ENCODE peak calls at places on chromosomes 11 and 22, in six cellular contexts. W is H1, Y is cardiac muscle cell, C is suprapubic skin, X is heart left ventricle, R is PC-3. J is an unnamed sample.

GRCh38 chr11:134751825-134752224 is 339.8 kb upstream of the B3GAT1 start:
- DNase-seq in X (no peak), W (no peak), Y (no peak), R (no peak), C (no peak), J (no peak)

GRCh38 chr11:116114198-116114651 is 610.0 kb upstream of the CADM1 start:
- DNase-seq in C (no peak), W (no peak), X (no peak), Y (no peak), R (no peak), J (no peak)

GRCh38 chr11:533049-533585 is 2.3 kb downstream of the HRAS start:
- DNase-seq in Y (no peak), C (peak; percentile 79), X (no peak), R (no peak), W (no peak), J (peak; percentile 52)

GRCh38 chr11:19368726-19369364 is 128.1 kb upstream of the E2F8 start:
- DNase-seq in Y (no peak), X (no peak), C (no peak), R (no peak), W (no peak), J (no peak)

GRCh38 chr11:45146072-45147016 is at the start of gene PRDM11:
- DNase-seq in Y (peak; percentile 60), C (peak; percentile 86), W (peak; percentile 65), R (peak; percentile 78), X (peak; percentile 83), J (peak; percentile 88)

GRCh38 chr22:31728857-31729256 is 21.1 kb downstream of the PRR14L start:
- DNase-seq in C (no peak), W (no peak), R (no peak), X (no peak), Y (no peak), J (no peak)

GRCh38 chr22:16838073-16838472 is 12.9 kb upstream of the XKR3 start:
- DNase-seq in R (peak; percentile 8), C (no peak), W (no peak), X (no peak), Y (no peak), J (no peak)

GRCh38 chr11:64356498-64357411 is 2.2 kb upstream of the RPS6KA4 start:
- DNase-seq in R (peak; percentile 79), C (no peak), Y (peak; percentile 84), W (peak; percentile 91), X (no peak), J (peak; percentile 69)

GRCh38 chr11:40602866-40603578 is 856.4 kb downstream of the LRRC4C start:
- DNase-seq in W (no peak), X (no peak), C (no peak), R (peak; percentile 58), Y (no peak), J (no peak)

GRCh38 chr11:110565344-110565684 is 135.6 kb downstream of the FDX1 start:
- DNase-seq in Y (peak; percentile 79), X (no peak), C (no peak), R (no peak), W (peak; percentile 51), J (no peak)

GRCh38 chr11:14969922-14970323 is 2.2 kb downstream of the CALCA start:
- DNase-seq in W (peak; percentile 95), X (peak; percentile 57), R (peak; percentile 37), C (no peak), Y (peak; percentile 68), J (no peak)

GRCh38 chr11:57133616-57134015 is 48.1 kb upstream of the LRRC55 start:
- DNase-seq in Y (no peak), W (no peak), R (no peak), C (no peak), X (no peak), J (no peak)

GRCh38 chr22:19730662-19731360 is 7.5 kb downstream of the GP1BB start:
- DNase-seq in Y (peak; percentile 91), C (peak; percentile 92), X (peak; percentile 93), R (peak; percentile 73), W (peak; percentile 97), J (peak; percentile 94)

GRCh38 chr11:16806791-16807190 is 68.3 kb downstream of the C11orf58 start:
- DNase-seq in W (no peak), R (no peak), Y (no peak), C (no peak), X (no peak), J (no peak)

GRCh38 chr11:27200779-27201453 is 160.3 kb downstream of the BBOX1 start:
- DNase-seq in R (no peak), C (no peak), W (no peak), X (no peak), Y (no peak), J (no peak)

GRCh38 chr11:27194976-27195375 is 154.4 kb downstream of the BBOX1 start:
- DNase-seq in W (no peak), C (no peak), Y (no peak), X (no peak), R (no peak), J (no peak)

GRCh38 chr11:27192184-27192583 is 151.6 kb downstream of the BBOX1 start:
- DNase-seq in X (no peak), R (no peak), C (no peak), W (no peak), Y (no peak), J (no peak)

GRCh38 chr11:27193434-27194225 is 153.0 kb downstream of the BBOX1 start:
- DNase-seq in C (no peak), Y (no peak), R (no peak), X (no peak), W (no peak), J (no peak)

GRCh38 chr11:27196040-27196897 is 155.7 kb downstream of the BBOX1 start:
- DNase-seq in Y (no peak), X (no peak), W (no peak), R (no peak), C (no peak), J (no peak)
- H3K4me3 ChIP-seq in Y (no peak overlapping the region), X (no peak overlapping the region), W (no peak overlapping the region), R (no peak overlapping the region), C (no peak overlapping the region), J (no peak overlapping the region)

DNA sequence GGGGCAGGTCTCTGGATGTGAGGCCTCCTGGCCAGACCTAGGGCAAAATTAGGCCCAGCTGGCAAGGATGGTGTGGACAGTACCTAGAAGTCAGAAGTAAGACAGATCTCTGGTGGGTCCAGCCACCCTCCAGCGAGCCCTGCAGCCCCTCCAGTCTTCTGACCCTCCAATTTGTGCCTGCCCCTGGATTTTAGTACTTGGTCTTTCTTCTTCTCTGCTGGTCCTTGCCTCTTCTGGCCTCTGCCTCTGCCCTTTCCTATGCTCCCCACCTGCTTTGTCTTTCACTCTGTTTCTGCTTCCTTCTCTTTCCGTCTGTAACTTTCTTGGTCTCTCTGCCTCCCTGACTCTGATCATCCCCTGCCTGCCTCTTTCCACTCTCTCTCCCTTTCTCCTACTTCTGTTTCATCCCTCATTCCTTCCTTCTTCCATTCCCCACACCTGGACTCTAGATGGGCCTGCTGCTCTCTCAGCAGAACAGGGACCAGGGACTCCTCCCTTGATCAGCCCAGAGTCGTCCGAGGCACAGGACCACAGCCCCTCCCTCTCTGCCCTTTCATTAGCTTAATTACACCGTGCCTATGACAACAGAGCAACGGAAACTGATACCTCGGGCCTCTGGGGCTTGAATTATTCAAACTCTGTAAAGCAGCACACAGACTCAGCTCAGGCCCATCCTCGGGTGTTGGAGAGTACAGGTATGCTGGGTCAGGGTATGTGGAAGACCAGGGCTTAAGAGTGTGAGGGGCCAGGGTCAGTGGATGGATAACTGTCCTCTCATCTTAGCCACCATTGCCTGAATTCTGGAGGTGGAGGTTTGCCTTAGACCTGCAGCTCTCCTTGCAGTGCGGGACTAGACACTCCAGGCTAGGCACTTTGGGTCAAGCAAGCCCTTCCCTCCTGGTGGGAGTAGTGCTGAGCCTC is at the start of gene CHRNA10:
- DNase-seq in C (peak; percentile 44), W (no peak), R (no peak), X (no peak), Y (peak; percentile 2), J (no peak)
- H3K36me3 ChIP-seq in C (peaks cover 99% of the 10 kb centered on the region), W (peaks cover 22% of the 10 kb centered on the region), R (peaks cover 27% of the 10 kb centered on the region), X (peaks cover 62% of the 10 kb centered on the region), Y (peaks cover 29% of the 10 kb centered on the region), J (peaks cover 47% of the 10 kb centered on the region)

DNA sequence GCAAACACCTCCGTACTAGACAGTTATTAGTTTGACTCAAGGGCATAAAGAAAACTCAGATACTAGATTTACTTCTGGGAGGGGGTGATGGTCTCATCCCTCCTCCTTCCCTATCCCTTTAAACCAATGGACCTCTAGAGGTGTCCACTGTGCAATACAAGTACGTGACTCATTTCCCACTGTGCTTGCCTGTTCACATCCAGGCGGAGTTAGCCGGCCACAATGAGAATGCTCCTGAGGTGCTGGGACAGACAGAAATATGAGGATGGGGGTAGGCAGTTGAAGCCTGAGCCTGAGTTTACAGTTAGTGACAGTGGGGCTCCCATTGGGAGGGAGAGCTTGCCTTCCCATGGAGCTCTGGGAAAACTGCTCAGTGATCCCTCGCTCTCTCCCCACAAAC is 8.4 kb upstream of the PMM1 start:
- DNase-seq in X (peak; percentile 28), Y (no peak), C (no peak), R (peak; percentile 40), W (no peak), J (no peak)
- TF ChIP-seq CTCF in X (no peak), Y (no peak), C (no peak), R (no peak), W (no peak), J (no peak)

GRCh38 chr11:85680897-85681296 is 5.1 kb downstream of the CCDC89 start:
- DNase-seq in X (no peak), W (no peak), R (no peak), C (no peak), Y (no peak), J (no peak)

GRCh38 chr11:85682330-85683305 is 3.4 kb downstream of the CCDC89 start:
- DNase-seq in C (no peak), R (no peak), Y (no peak), W (no peak), X (peak; percentile 86), J (peak; percentile 50)

GRCh38 chr11:85685131-85685819 is 720 bp downstream of the CCDC89 start:
- DNase-seq in W (no peak), X (no peak), Y (peak; percentile 26), R (no peak), C (no peak), J (peak; percentile 43)

GRCh38 chr11:85685820-85686459 is at the start of gene CCDC89:
- DNase-seq in W (no peak), C (peak; percentile 82), Y (peak; percentile 37), X (peak; percentile 85), R (peak; percentile 15), J (peak; percentile 41)
- H3K4me3 ChIP-seq in W (no peak within 1 kb of the TSS), C (peak within 1 kb of the TSS; percentile 47), Y (no peak within 1 kb of the TSS), X (peak within 1 kb of the TSS; percentile 29), R (no peak within 1 kb of the TSS), J (no peak within 1 kb of the TSS)

DNA sequence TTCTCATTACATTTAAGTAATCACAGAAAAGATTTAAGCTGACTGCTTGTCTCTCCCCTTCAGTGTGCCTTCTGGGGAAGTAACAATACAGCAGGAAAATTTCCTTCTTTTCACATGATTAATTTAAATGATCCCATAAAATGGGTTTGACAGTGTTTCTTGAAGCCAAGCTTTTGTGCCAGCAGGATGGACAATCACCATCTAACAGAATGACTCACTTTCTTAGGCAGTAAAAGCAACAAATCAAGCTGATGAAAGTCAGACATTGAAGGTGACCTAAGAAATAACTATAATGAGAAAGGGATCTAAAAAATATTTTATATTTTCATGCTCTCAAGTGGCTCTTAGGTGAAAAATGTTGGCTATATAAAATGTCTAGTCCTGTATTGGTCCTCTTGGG is 62.9 kb upstream of the HORMAD2 start:
- DNase-seq in R (peak; percentile 10), Y (no peak), X (no peak), C (no peak), W (no peak), J (no peak)
- H3K36me3 ChIP-seq in R (peaks cover 19% of the 10 kb centered on the region), Y (peaks cover 24% of the 10 kb centered on the region), X (peaks cover 100% of the 10 kb centered on the region), C (peaks cover 100% of the 10 kb centered on the region), W (peaks cover 35% of the 10 kb centered on the region), J (no peaks in the 10 kb centered on the region)

GRCh38 chr11:61792310-61793083 is at the start of the genes FEN1 and TMEM258:
- DNase-seq in R (peak; percentile 93), C (peak; percentile 97), X (peak; percentile 93), Y (peak; percentile 92), W (peak; percentile 95), J (peak; percentile 82)
- TF ChIP-seq CTCF in R (no peak), C (no peak), X (no peak), Y (no peak), W (no peak), J (no peak)

J was measured in pancreas.